ENCODE peak calls at places on chromosomes 3 and 15, in seven cellular contexts. One of them, this sample, is unnamed.

GRCh38 chr15:45678459-45679178 is 43.8 kb downstream of the SQOR start:
- DNase-seq in GM03348: no peak
- DNase-seq in iris pigment epithelial cell: peak
- DNase-seq in activated T-helper 9 cell treated with anti-CD3 and anti-CD28 coated beads, Interleukin-2, amount 50 U/mL, for 16 hours: no peak
- DNase-seq in CD4-positive, alpha-beta T cell: no peak
- DNase-seq in nephron progenitor cell: no peak
- DNase-seq in NCI-H146: no peak
- DNase-seq in this sample: no peak

GRCh38 chr3:97862582-97862981 is 40.8 kb downstream of the CRYBG3 start:
- DNase-seq in GM03348: no peak
- DNase-seq in NCI-H146: no peak
- DNase-seq in nephron progenitor cell: no peak
- DNase-seq in activated T-helper 9 cell treated with anti-CD3 and anti-CD28 coated beads, Interleukin-2, amount 50 U/mL, for 16 hours: no peak
- DNase-seq in iris pigment epithelial cell: no peak
- DNase-seq in CD4-positive, alpha-beta T cell: no peak
- DNase-seq in this sample: no peak

GRCh38 chr15:35753486-35753885 is 207.5 kb upstream of the DPH6 start:
- DNase-seq in NCI-H146: no peak
- DNase-seq in nephron progenitor cell: no peak
- DNase-seq in activated T-helper 9 cell treated with anti-CD3 and anti-CD28 coated beads, Interleukin-2, amount 50 U/mL, for 16 hours: no peak
- DNase-seq in CD4-positive, alpha-beta T cell: no peak
- DNase-seq in GM03348: peak
- DNase-seq in iris pigment epithelial cell: peak
- DNase-seq in this sample: no peak

GRCh38 chr15:36605626-36606263 is 26.3 kb downstream of the CDIN1 start:
- DNase-seq in activated T-helper 9 cell treated with anti-CD3 and anti-CD28 coated beads, Interleukin-2, amount 50 U/mL, for 16 hours: no peak
- DNase-seq in GM03348: no peak
- DNase-seq in CD4-positive, alpha-beta T cell: no peak
- DNase-seq in NCI-H146: peak
- DNase-seq in nephron progenitor cell: no peak
- DNase-seq in iris pigment epithelial cell: no peak
- DNase-seq in this sample: no peak

GRCh38 chr3:72953325-72953956 is 43.2 kb upstream of the PPP4R2 start:
- DNase-seq in NCI-H146: no peak
- DNase-seq in activated T-helper 9 cell treated with anti-CD3 and anti-CD28 coated beads, Interleukin-2, amount 50 U/mL, for 16 hours: no peak
- DNase-seq in nephron progenitor cell: no peak
- DNase-seq in GM03348: no peak
- DNase-seq in CD4-positive, alpha-beta T cell: no peak
- DNase-seq in iris pigment epithelial cell: peak
- DNase-seq in this sample: peak

GRCh38 chr3:4886448-4886847 is 92.8 kb upstream of the BHLHE40 start:
- DNase-seq in CD4-positive, alpha-beta T cell: no peak
- DNase-seq in NCI-H146: no peak
- DNase-seq in GM03348: no peak
- DNase-seq in nephron progenitor cell: no peak
- DNase-seq in activated T-helper 9 cell treated with anti-CD3 and anti-CD28 coated beads, Interleukin-2, amount 50 U/mL, for 16 hours: no peak
- DNase-seq in iris pigment epithelial cell: no peak
- DNase-seq in this sample: no peak

GRCh38 chr3:71846189-71846588 is 61.2 kb upstream of the PROK2 start:
- DNase-seq in NCI-H146: no peak
- DNase-seq in activated T-helper 9 cell treated with anti-CD3 and anti-CD28 coated beads, Interleukin-2, amount 50 U/mL, for 16 hours: no peak
- DNase-seq in nephron progenitor cell: no peak
- DNase-seq in CD4-positive, alpha-beta T cell: no peak
- DNase-seq in iris pigment epithelial cell: no peak
- DNase-seq in GM03348: no peak
- DNase-seq in this sample: no peak

GRCh38 chr3:152300029-152300764 is 31.5 kb downstream of the MBNL1 start:
- DNase-seq in GM03348: no peak
- DNase-seq in iris pigment epithelial cell: no peak
- DNase-seq in NCI-H146: no peak
- DNase-seq in CD4-positive, alpha-beta T cell: no peak
- DNase-seq in nephron progenitor cell: no peak
- DNase-seq in activated T-helper 9 cell treated with anti-CD3 and anti-CD28 coated beads, Interleukin-2, amount 50 U/mL, for 16 hours: no peak
- DNase-seq in this sample: no peak

GRCh38 chr15:37758412-37758811 is 176.0 kb upstream of the TMCO5A start:
- DNase-seq in GM03348: no peak
- DNase-seq in nephron progenitor cell: no peak
- DNase-seq in activated T-helper 9 cell treated with anti-CD3 and anti-CD28 coated beads, Interleukin-2, amount 50 U/mL, for 16 hours: no peak
- DNase-seq in iris pigment epithelial cell: no peak
- DNase-seq in NCI-H146: no peak
- DNase-seq in CD4-positive, alpha-beta T cell: no peak
- DNase-seq in this sample: no peak

GRCh38 chr3:123841476-123842238 is 42.5 kb downstream of the MYLK start:
- DNase-seq in activated T-helper 9 cell treated with anti-CD3 and anti-CD28 coated beads, Interleukin-2, amount 50 U/mL, for 16 hours: no peak
- DNase-seq in NCI-H146: no peak
- DNase-seq in nephron progenitor cell: no peak
- DNase-seq in iris pigment epithelial cell: peak
- DNase-seq in GM03348: no peak
- DNase-seq in CD4-positive, alpha-beta T cell: no peak
- DNase-seq in this sample: no peak

GRCh38 chr3:104069114-104069513 is 1297.6 kb upstream of the ALCAM start:
- DNase-seq in CD4-positive, alpha-beta T cell: no peak
- DNase-seq in activated T-helper 9 cell treated with anti-CD3 and anti-CD28 coated beads, Interleukin-2, amount 50 U/mL, for 16 hours: no peak
- DNase-seq in iris pigment epithelial cell: peak
- DNase-seq in GM03348: no peak
- DNase-seq in NCI-H146: no peak
- DNase-seq in nephron progenitor cell: no peak
- DNase-seq in this sample: no peak

GRCh38 chr3:139109271-139109670 is 64.6 kb upstream of the PRR23C start:
- DNase-seq in iris pigment epithelial cell: no peak
- DNase-seq in NCI-H146: no peak
- DNase-seq in nephron progenitor cell: no peak
- DNase-seq in GM03348: no peak
- DNase-seq in activated T-helper 9 cell treated with anti-CD3 and anti-CD28 coated beads, Interleukin-2, amount 50 U/mL, for 16 hours: no peak
- DNase-seq in CD4-positive, alpha-beta T cell: no peak
- DNase-seq in this sample: no peak

GRCh38 chr15:31352911-31353811 is 26.5 kb downstream of the KLF13 start:
- DNase-seq in NCI-H146: peak
- DNase-seq in activated T-helper 9 cell treated with anti-CD3 and anti-CD28 coated beads, Interleukin-2, amount 50 U/mL, for 16 hours: no peak
- DNase-seq in iris pigment epithelial cell: peak
- DNase-seq in GM03348: peak
- DNase-seq in CD4-positive, alpha-beta T cell: no peak
- DNase-seq in nephron progenitor cell: no peak
- DNase-seq in this sample: peak

GRCh38 chr3:115330406-115330805 is 183.3 kb upstream of the ZBTB20 start:
- DNase-seq in activated T-helper 9 cell treated with anti-CD3 and anti-CD28 coated beads, Interleukin-2, amount 50 U/mL, for 16 hours: no peak
- DNase-seq in iris pigment epithelial cell: peak
- DNase-seq in CD4-positive, alpha-beta T cell: no peak
- DNase-seq in NCI-H146: no peak
- DNase-seq in nephron progenitor cell: no peak
- DNase-seq in GM03348: peak
- DNase-seq in this sample: no peak

GRCh38 chr3:117549716-117550115 is 840.1 kb downstream of the TUSC7 start:
- DNase-seq in nephron progenitor cell: no peak
- DNase-seq in NCI-H146: peak
- DNase-seq in iris pigment epithelial cell: no peak
- DNase-seq in GM03348: no peak
- DNase-seq in activated T-helper 9 cell treated with anti-CD3 and anti-CD28 coated beads, Interleukin-2, amount 50 U/mL, for 16 hours: no peak
- DNase-seq in CD4-positive, alpha-beta T cell: no peak
- DNase-seq in this sample: no peak

GRCh38 chr15:63089260-63090043 is 32.2 kb upstream of the LACTB start:
- DNase-seq in nephron progenitor cell: no peak
- DNase-seq in activated T-helper 9 cell treated with anti-CD3 and anti-CD28 coated beads, Interleukin-2, amount 50 U/mL, for 16 hours: no peak
- DNase-seq in CD4-positive, alpha-beta T cell: no peak
- DNase-seq in iris pigment epithelial cell: peak
- DNase-seq in GM03348: peak
- DNase-seq in NCI-H146: peak
- DNase-seq in this sample: peak

GRCh38 chr3:30553641-30554316 is 52.6 kb upstream of the TGFBR2 start:
- DNase-seq in iris pigment epithelial cell: peak
- DNase-seq in CD4-positive, alpha-beta T cell: no peak
- DNase-seq in nephron progenitor cell: no peak
- DNase-seq in GM03348: peak
- DNase-seq in activated T-helper 9 cell treated with anti-CD3 and anti-CD28 coated beads, Interleukin-2, amount 50 U/mL, for 16 hours: no peak
- DNase-seq in NCI-H146: no peak
- DNase-seq in this sample: peak

GRCh38 chr15:77720617-77721016 is 87.9 kb upstream of the LINGO1 start:
- DNase-seq in iris pigment epithelial cell: no peak
- DNase-seq in GM03348: no peak
- DNase-seq in NCI-H146: no peak
- DNase-seq in activated T-helper 9 cell treated with anti-CD3 and anti-CD28 coated beads, Interleukin-2, amount 50 U/mL, for 16 hours: no peak
- DNase-seq in CD4-positive, alpha-beta T cell: no peak
- DNase-seq in nephron progenitor cell: peak
- DNase-seq in this sample: no peak

GRCh38 chr15:101314726-101315125 is 19.7 kb upstream of the SNRPA1 start:
- DNase-seq in GM03348: no peak
- DNase-seq in activated T-helper 9 cell treated with anti-CD3 and anti-CD28 coated beads, Interleukin-2, amount 50 U/mL, for 16 hours: no peak
- DNase-seq in CD4-positive, alpha-beta T cell: no peak
- DNase-seq in NCI-H146: no peak
- DNase-seq in nephron progenitor cell: no peak
- DNase-seq in iris pigment epithelial cell: no peak
- DNase-seq in this sample: peak

GRCh38 chr3:21718161-21718765 is 32.7 kb downstream of the ZNF385D start:
- DNase-seq in CD4-positive, alpha-beta T cell: no peak
- DNase-seq in GM03348: peak
- DNase-seq in activated T-helper 9 cell treated with anti-CD3 and anti-CD28 coated beads, Interleukin-2, amount 50 U/mL, for 16 hours: no peak
- DNase-seq in NCI-H146: no peak
- DNase-seq in iris pigment epithelial cell: peak
- DNase-seq in nephron progenitor cell: no peak
- DNase-seq in this sample: peak